ENCODE peak calls at places on chromosomes 16 and 17, in eight cellular contexts. One of them, this sample, is unnamed.

GRCh38 chr17:76240461-76241204 is at the start of gene RNF157:
- DNase-seq in PC-9: peak; percentile 65
- DNase-seq in GM23338: peak; percentile 89
- DNase-seq in ovary: peak; percentile 72
- DNase-seq in colonic mucosa: peak; percentile 60
- DNase-seq in CD4-positive, alpha-beta T cell: peak; percentile 72
- DNase-seq in brain microvascular endothelial cell: peak; percentile 16
- DNase-seq in cardiac muscle cell: peak; percentile 88
- DNase-seq in this sample: peak; percentile 46

GRCh38 chr17:4944163-4944553 is 4.1 kb downstream of the RNF167 start:
- DNase-seq in PC-9: no peak
- DNase-seq in GM23338: peak; percentile 32
- DNase-seq in ovary: no peak
- DNase-seq in colonic mucosa: no peak
- DNase-seq in CD4-positive, alpha-beta T cell: peak; percentile 51
- DNase-seq in brain microvascular endothelial cell: no peak
- DNase-seq in cardiac muscle cell: no peak
- DNase-seq in this sample: no peak

GRCh38 chr16:25011891-25012499 is 3.2 kb downstream of the ARHGAP17 start:
- DNase-seq in PC-9: no peak
- DNase-seq in GM23338: no peak
- DNase-seq in ovary: no peak
- DNase-seq in colonic mucosa: no peak
- DNase-seq in CD4-positive, alpha-beta T cell: no peak
- DNase-seq in brain microvascular endothelial cell: no peak
- DNase-seq in cardiac muscle cell: no peak
- DNase-seq in this sample: no peak

GRCh38 chr17:64147110-64148016 is 17.4 kb upstream of the ERN1 start:
- DNase-seq in PC-9: no peak
- DNase-seq in GM23338: peak; percentile 25
- DNase-seq in ovary: no peak
- DNase-seq in colonic mucosa: no peak
- DNase-seq in CD4-positive, alpha-beta T cell: no peak
- DNase-seq in brain microvascular endothelial cell: no peak
- DNase-seq in cardiac muscle cell: no peak
- DNase-seq in this sample: peak; percentile 35

GRCh38 chr16:84810518-84811273 is 9.1 kb upstream of the CRISPLD2 start:
- DNase-seq in PC-9: no peak
- DNase-seq in GM23338: no peak
- DNase-seq in ovary: no peak
- DNase-seq in colonic mucosa: no peak
- DNase-seq in CD4-positive, alpha-beta T cell: peak; percentile 13
- DNase-seq in brain microvascular endothelial cell: no peak
- DNase-seq in cardiac muscle cell: no peak
- DNase-seq in this sample: no peak

GRCh38 chr16:19844945-19845641 is 39.6 kb downstream of the GPRC5B start:
- DNase-seq in PC-9: no peak
- DNase-seq in GM23338: no peak
- DNase-seq in ovary: no peak
- DNase-seq in colonic mucosa: no peak
- DNase-seq in CD4-positive, alpha-beta T cell: no peak
- DNase-seq in brain microvascular endothelial cell: peak; percentile 85
- DNase-seq in cardiac muscle cell: no peak
- DNase-seq in this sample: no peak

GRCh38 chr16:10255728-10256127 is 73.5 kb upstream of the GRIN2A start:
- DNase-seq in PC-9: no peak
- DNase-seq in GM23338: no peak
- DNase-seq in ovary: no peak
- DNase-seq in colonic mucosa: no peak
- DNase-seq in CD4-positive, alpha-beta T cell: no peak
- DNase-seq in brain microvascular endothelial cell: no peak
- DNase-seq in cardiac muscle cell: no peak
- DNase-seq in this sample: no peak

GRCh38 chr17:57603978-57604377 is 141.1 kb downstream of the CCDC182 start:
- DNase-seq in PC-9: no peak
- DNase-seq in GM23338: no peak
- DNase-seq in ovary: no peak
- DNase-seq in colonic mucosa: no peak
- DNase-seq in CD4-positive, alpha-beta T cell: peak; percentile 73
- DNase-seq in brain microvascular endothelial cell: no peak
- DNase-seq in cardiac muscle cell: no peak
- DNase-seq in this sample: no peak

GRCh38 chr17:352421-353212 is at the start of gene RPH3AL:
- DNase-seq in PC-9: peak; percentile 67
- DNase-seq in GM23338: peak; percentile 51
- DNase-seq in ovary: no peak
- DNase-seq in colonic mucosa: peak; percentile 86
- DNase-seq in CD4-positive, alpha-beta T cell: no peak
- DNase-seq in brain microvascular endothelial cell: peak; percentile 24
- DNase-seq in cardiac muscle cell: peak; percentile 80
- DNase-seq in this sample: no peak

GRCh38 chr17:77555741-77556291 is 402.7 kb upstream of the TNRC6C start:
- DNase-seq in PC-9: no peak
- DNase-seq in GM23338: no peak
- DNase-seq in ovary: no peak
- DNase-seq in colonic mucosa: peak; percentile 47
- DNase-seq in CD4-positive, alpha-beta T cell: no peak
- DNase-seq in brain microvascular endothelial cell: no peak
- DNase-seq in cardiac muscle cell: no peak
- DNase-seq in this sample: peak; percentile 25

GRCh38 chr17:37488009-37488604 is 1.6 kb upstream of the DUSP14 start:
- DNase-seq in PC-9: peak; percentile 37
- DNase-seq in GM23338: peak; percentile 72
- DNase-seq in ovary: no peak
- DNase-seq in colonic mucosa: no peak
- DNase-seq in CD4-positive, alpha-beta T cell: no peak
- DNase-seq in brain microvascular endothelial cell: peak; percentile 97
- DNase-seq in cardiac muscle cell: peak; percentile 59
- DNase-seq in this sample: peak; percentile 77

GRCh38 chr17:18184143-18185007 is 747 bp downstream of the ALKBH5 start:
- DNase-seq in PC-9: peak; percentile 23
- DNase-seq in GM23338: peak; percentile 70
- DNase-seq in ovary: peak; percentile 72
- DNase-seq in colonic mucosa: peak; percentile 56
- DNase-seq in CD4-positive, alpha-beta T cell: peak; percentile 67
- DNase-seq in brain microvascular endothelial cell: no peak
- DNase-seq in cardiac muscle cell: peak; percentile 62
- DNase-seq in this sample: no peak

GRCh38 chr16:46859719-46860152 is 24.4 kb upstream of the GPT2 start:
- DNase-seq in PC-9: peak; percentile 71
- DNase-seq in GM23338: peak; percentile 22
- DNase-seq in ovary: no peak
- DNase-seq in colonic mucosa: peak; percentile 41
- DNase-seq in CD4-positive, alpha-beta T cell: no peak
- DNase-seq in brain microvascular endothelial cell: peak; percentile 94
- DNase-seq in cardiac muscle cell: no peak
- DNase-seq in this sample: peak; percentile 95

GRCh38 chr16:72255785-72256184 is 83.8 kb upstream of the PMFBP1 start:
- DNase-seq in PC-9: no peak
- DNase-seq in GM23338: no peak
- DNase-seq in ovary: no peak
- DNase-seq in colonic mucosa: no peak
- DNase-seq in CD4-positive, alpha-beta T cell: no peak
- DNase-seq in brain microvascular endothelial cell: no peak
- DNase-seq in cardiac muscle cell: no peak
- DNase-seq in this sample: no peak

GRCh38 chr17:49918591-49918990 is 50.4 kb upstream of the DLX4 start:
- DNase-seq in PC-9: no peak
- DNase-seq in GM23338: no peak
- DNase-seq in ovary: no peak
- DNase-seq in colonic mucosa: no peak
- DNase-seq in CD4-positive, alpha-beta T cell: no peak
- DNase-seq in brain microvascular endothelial cell: no peak
- DNase-seq in cardiac muscle cell: no peak
- DNase-seq in this sample: no peak

GRCh38 chr16:56068816-56069215 is 122.5 kb upstream of the GNAO1 start:
- DNase-seq in PC-9: no peak
- DNase-seq in GM23338: no peak
- DNase-seq in ovary: no peak
- DNase-seq in colonic mucosa: no peak
- DNase-seq in CD4-positive, alpha-beta T cell: no peak
- DNase-seq in brain microvascular endothelial cell: no peak
- DNase-seq in cardiac muscle cell: no peak
- DNase-seq in this sample: peak; percentile 59
- TF ChIP-seq CTCF in PC-9: no peak
- TF ChIP-seq CTCF in GM23338: no peak
- TF ChIP-seq CTCF in ovary: no peak
- TF ChIP-seq CTCF in colonic mucosa: no peak
- TF ChIP-seq CTCF in CD4-positive, alpha-beta T cell: no peak
- TF ChIP-seq CTCF in brain microvascular endothelial cell: no peak
- TF ChIP-seq CTCF in cardiac muscle cell: no peak
- TF ChIP-seq CTCF in this sample: no peak

GRCh38 chr16:67919618-67920210 is 11.9 kb downstream of the CTRL start:
- DNase-seq in PC-9: no peak
- DNase-seq in GM23338: no peak
- DNase-seq in ovary: no peak
- DNase-seq in colonic mucosa: no peak
- DNase-seq in CD4-positive, alpha-beta T cell: no peak
- DNase-seq in brain microvascular endothelial cell: no peak
- DNase-seq in cardiac muscle cell: no peak
- DNase-seq in this sample: no peak
- H3K27ac ChIP-seq in PC-9: no peak overlapping the region
- H3K27ac ChIP-seq in GM23338: no peak overlapping the region
- H3K27ac ChIP-seq in ovary: no peak overlapping the region
- H3K27ac ChIP-seq in colonic mucosa: no peak overlapping the region
- H3K27ac ChIP-seq in CD4-positive, alpha-beta T cell: no peak overlapping the region
- H3K27ac ChIP-seq in brain microvascular endothelial cell: no peak overlapping the region
- H3K27ac ChIP-seq in cardiac muscle cell: no peak overlapping the region
- H3K27ac ChIP-seq in this sample: peak overlapping the region; percentile 6

DNA sequence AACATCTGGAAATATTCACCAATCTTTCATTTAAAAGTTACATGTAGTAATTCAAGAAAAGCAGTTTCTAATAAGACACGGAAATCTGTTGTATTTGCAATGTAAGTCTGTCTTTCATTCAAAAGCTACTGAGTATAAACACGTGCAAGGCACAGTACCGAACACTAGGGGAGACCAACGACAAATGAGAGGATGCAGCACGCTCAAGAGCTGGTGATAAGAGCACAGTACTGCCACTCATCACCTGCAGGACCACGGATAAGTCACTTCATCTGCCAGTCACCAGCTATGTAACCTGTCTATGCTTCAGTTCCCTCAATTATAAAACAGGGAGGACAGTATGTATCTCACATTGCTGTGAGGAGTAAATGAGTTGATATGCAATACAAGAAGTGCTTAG is 67.1 kb downstream of the CLEC18A start:
- DNase-seq in PC-9: no peak
- DNase-seq in GM23338: peak; percentile 72
- DNase-seq in ovary: no peak
- DNase-seq in colonic mucosa: no peak
- DNase-seq in CD4-positive, alpha-beta T cell: peak; percentile 57
- DNase-seq in brain microvascular endothelial cell: peak; percentile 34
- DNase-seq in cardiac muscle cell: peak; percentile 68
- DNase-seq in this sample: no peak
- TF ChIP-seq CTCF in PC-9: no peak
- TF ChIP-seq CTCF in GM23338: peak; percentile 38
- TF ChIP-seq CTCF in ovary: no peak
- TF ChIP-seq CTCF in colonic mucosa: no peak
- TF ChIP-seq CTCF in CD4-positive, alpha-beta T cell: peak; percentile 45
- TF ChIP-seq CTCF in brain microvascular endothelial cell: peak; percentile 38
- TF ChIP-seq CTCF in cardiac muscle cell: no peak
- TF ChIP-seq CTCF in this sample: no peak

DNA sequence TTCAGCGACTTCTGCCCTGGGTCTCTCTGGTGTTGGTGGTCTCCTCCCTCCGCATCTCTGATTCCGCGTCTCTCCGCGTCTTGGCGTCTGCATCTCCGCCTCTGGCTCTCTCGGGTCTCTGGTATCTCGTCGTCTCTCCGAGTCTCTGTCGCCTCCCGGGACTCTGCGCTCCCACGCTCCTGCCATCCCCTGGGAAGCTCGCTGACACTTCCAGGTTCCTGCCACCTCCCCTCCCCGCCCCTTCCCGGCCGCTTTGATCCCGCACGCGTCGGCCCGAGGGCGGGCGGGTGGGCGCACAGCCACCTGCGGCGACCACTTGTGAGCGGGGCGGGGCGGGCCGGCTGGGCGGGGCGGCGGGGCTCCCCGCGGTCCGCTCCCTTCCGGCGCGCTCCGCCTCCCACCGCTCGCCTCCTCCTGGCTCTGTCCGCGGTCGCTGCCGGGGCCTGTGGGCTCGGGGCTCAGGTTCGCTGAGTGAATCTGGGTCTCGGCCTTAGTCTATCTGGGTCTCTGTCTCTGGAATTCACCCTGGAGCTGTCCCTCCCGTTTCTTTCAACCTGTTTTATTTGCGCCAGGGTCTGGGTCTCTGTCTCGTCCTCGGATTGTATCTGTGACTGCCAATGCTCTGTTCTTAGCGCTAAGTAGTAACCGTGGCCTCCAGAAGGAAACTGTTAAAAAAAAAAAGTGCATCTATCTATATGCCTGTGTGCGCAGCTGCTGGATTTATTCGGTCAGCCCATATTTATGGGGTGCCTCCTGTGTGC is 2.6 kb upstream of the HES7 start:
- DNase-seq in PC-9: peak; percentile 61
- DNase-seq in GM23338: peak; percentile 69
- DNase-seq in ovary: peak; percentile 68
- DNase-seq in colonic mucosa: peak; percentile 67
- DNase-seq in CD4-positive, alpha-beta T cell: no peak
- DNase-seq in brain microvascular endothelial cell: no peak
- DNase-seq in cardiac muscle cell: peak; percentile 81
- DNase-seq in this sample: no peak
- H3K27ac ChIP-seq in PC-9: peak overlapping the region; percentile 34
- H3K27ac ChIP-seq in GM23338: no peak overlapping the region
- H3K27ac ChIP-seq in ovary: peak overlapping the region; percentile 35
- H3K27ac ChIP-seq in colonic mucosa: no peak overlapping the region
- H3K27ac ChIP-seq in CD4-positive, alpha-beta T cell: no peak overlapping the region
- H3K27ac ChIP-seq in brain microvascular endothelial cell: no peak overlapping the region
- H3K27ac ChIP-seq in cardiac muscle cell: no peak overlapping the region
- H3K27ac ChIP-seq in this sample: peak overlapping the region; percentile 90

GRCh38 chr17:32793841-32794240 is 83.1 kb downstream of the MYO1D start:
- DNase-seq in PC-9: no peak
- DNase-seq in GM23338: no peak
- DNase-seq in ovary: no peak
- DNase-seq in colonic mucosa: no peak
- DNase-seq in CD4-positive, alpha-beta T cell: no peak
- DNase-seq in brain microvascular endothelial cell: no peak
- DNase-seq in cardiac muscle cell: no peak
- DNase-seq in this sample: no peak

GRCh38 chr17:32794533-32795246 is 82.2 kb downstream of the MYO1D start:
- DNase-seq in PC-9: no peak
- DNase-seq in GM23338: peak; percentile 25
- DNase-seq in ovary: no peak
- DNase-seq in colonic mucosa: peak; percentile 62
- DNase-seq in CD4-positive, alpha-beta T cell: no peak
- DNase-seq in brain microvascular endothelial cell: no peak
- DNase-seq in cardiac muscle cell: no peak
- DNase-seq in this sample: no peak

GRCh38 chr17:32795339-32795979 is 81.5 kb downstream of the MYO1D start:
- DNase-seq in PC-9: no peak
- DNase-seq in GM23338: no peak
- DNase-seq in ovary: no peak
- DNase-seq in colonic mucosa: peak; percentile 61
- DNase-seq in CD4-positive, alpha-beta T cell: no peak
- DNase-seq in brain microvascular endothelial cell: no peak
- DNase-seq in cardiac muscle cell: no peak
- DNase-seq in this sample: no peak

GRCh38 chr17:32792207-32792606 is 84.7 kb downstream of the MYO1D start:
- DNase-seq in PC-9: no peak
- DNase-seq in GM23338: no peak
- DNase-seq in ovary: no peak
- DNase-seq in colonic mucosa: no peak
- DNase-seq in CD4-positive, alpha-beta T cell: no peak
- DNase-seq in brain microvascular endothelial cell: no peak
- DNase-seq in cardiac muscle cell: no peak
- DNase-seq in this sample: no peak
- TF ChIP-seq CTCF in PC-9: no peak
- TF ChIP-seq CTCF in GM23338: no peak
- TF ChIP-seq CTCF in ovary: no peak
- TF ChIP-seq CTCF in colonic mucosa: no peak
- TF ChIP-seq CTCF in CD4-positive, alpha-beta T cell: no peak
- TF ChIP-seq CTCF in brain microvascular endothelial cell: no peak
- TF ChIP-seq CTCF in cardiac muscle cell: no peak
- TF ChIP-seq CTCF in this sample: no peak

GRCh38 chr16:87463722-87464690 is 28.8 kb downstream of the ZCCHC14 start:
- DNase-seq in PC-9: no peak
- DNase-seq in GM23338: no peak
- DNase-seq in ovary: no peak
- DNase-seq in colonic mucosa: no peak
- DNase-seq in CD4-positive, alpha-beta T cell: peak; percentile 29
- DNase-seq in brain microvascular endothelial cell: peak; percentile 74
- DNase-seq in cardiac muscle cell: no peak
- DNase-seq in this sample: no peak
- H3K27ac ChIP-seq in PC-9: peak overlapping the region; percentile 72
- H3K27ac ChIP-seq in GM23338: peak overlapping the region; percentile 79
- H3K27ac ChIP-seq in ovary: peak overlapping the region; percentile 64
- H3K27ac ChIP-seq in colonic mucosa: peak overlapping the region; percentile 83
- H3K27ac ChIP-seq in CD4-positive, alpha-beta T cell: no peak overlapping the region
- H3K27ac ChIP-seq in brain microvascular endothelial cell: peak overlapping the region; percentile 91
- H3K27ac ChIP-seq in cardiac muscle cell: peak overlapping the region; percentile 92
- H3K27ac ChIP-seq in this sample: peak overlapping the region; percentile 94